ENCODE peak calls at places on chromosomes 13 and 19, in five cellular contexts. R is thoracic aorta, D is lower lobe of right lung, L is cardiac muscle cell, K is fibroblast of pulmonary artery. U is an unnamed sample.
A peak's percentile ranks its signal among the peaks of the same experiment; 100 is the strongest.

GRCh38 chr19:55432355-55432959 is 10.6 kb downstream of the SHISA7 start:
- DNase-seq in R (no peak), L (no peak), D (no peak), K (no peak), U (no peak)

GRCh38 chr19:22784051-22784450 is at the start of gene ZNF99:
- DNase-seq in L (no peak), D (no peak), R (peak; percentile 5), K (no peak), U (no peak)

GRCh38 chr19:36849701-36850645 is 703 bp upstream of the ZNF345 start:
- DNase-seq in L (peak; percentile 96), K (peak; percentile 93), D (peak; percentile 95), R (peak; percentile 80), U (peak; percentile 94)

GRCh38 chr19:5126498-5127223 is 157.7 kb downstream of the KDM4B start:
- DNase-seq in R (no peak), K (no peak), L (no peak), D (no peak), U (no peak)

GRCh38 chr19:46785054-46785979 is 3.1 kb downstream of the SLC1A5 start:
- DNase-seq in K (no peak), R (no peak), L (peak; percentile 21), D (no peak), U (no peak)

GRCh38 chr13:42525035-42525504 is 48.9 kb upstream of the TNFSF11 start:
- DNase-seq in D (no peak), R (no peak), L (peak; percentile 77), K (peak; percentile 79), U (peak; percentile 73)

GRCh38 chr19:33469171-33470039 is 52.2 kb downstream of the PEPD start:
- DNase-seq in R (no peak), K (no peak), D (peak; percentile 14), L (no peak), U (no peak)

GRCh38 chr19:51012661-51013190 is 6.8 kb downstream of the KLK10 start:
- DNase-seq in K (no peak), R (no peak), L (no peak), D (no peak), U (no peak)

GRCh38 chr13:69857188-69857821 is 250.3 kb upstream of the ATXN8OS start:
- DNase-seq in L (peak; percentile 37), R (no peak), D (no peak), K (peak; percentile 44), U (peak; percentile 56)

GRCh38 chr19:6103894-6104293 is 6.4 kb downstream of the RFX2 start:
- DNase-seq in K (no peak), R (no peak), L (no peak), D (no peak), U (no peak)

GRCh38 chr13:35618565-35619083 is 142.1 kb upstream of the MAB21L1 start:
- DNase-seq in K (no peak), R (no peak), D (no peak), L (no peak), U (no peak)

GRCh38 chr13:99374994-99375805 is 68.0 kb upstream of the GPR183 start:
- DNase-seq in K (no peak), R (no peak), D (peak; percentile 62), L (no peak), U (no peak)

GRCh38 chr19:3805859-3806258 is 19.7 kb upstream of the MATK start:
- DNase-seq in K (no peak), R (no peak), L (no peak), D (no peak), U (no peak)

GRCh38 chr13:47374741-47375140 is 477.9 kb upstream of the HTR2A start:
- DNase-seq in D (no peak), L (no peak), K (no peak), R (no peak), U (no peak)

GRCh38 chr19:48445606-48446481 is at the start of gene GRWD1:
- DNase-seq in R (peak; percentile 85), L (peak; percentile 97), D (peak; percentile 94), K (peak; percentile 98), U (peak; percentile 96)
- TF ChIP-seq CTCF in R (no peak), L (peak; percentile 7), D (no peak), K (no peak), U (peak; percentile 6)

GRCh38 chr19:45140533-45140932 is 20.2 kb downstream of the NKPD1 start:
- DNase-seq in L (no peak), R (no peak), D (no peak), K (no peak), U (no peak)
- H3K4me3 ChIP-seq in L (no peak overlapping the region), R (no peak overlapping the region), D (no peak overlapping the region), K (no peak overlapping the region), U (no peak overlapping the region)

DNA sequence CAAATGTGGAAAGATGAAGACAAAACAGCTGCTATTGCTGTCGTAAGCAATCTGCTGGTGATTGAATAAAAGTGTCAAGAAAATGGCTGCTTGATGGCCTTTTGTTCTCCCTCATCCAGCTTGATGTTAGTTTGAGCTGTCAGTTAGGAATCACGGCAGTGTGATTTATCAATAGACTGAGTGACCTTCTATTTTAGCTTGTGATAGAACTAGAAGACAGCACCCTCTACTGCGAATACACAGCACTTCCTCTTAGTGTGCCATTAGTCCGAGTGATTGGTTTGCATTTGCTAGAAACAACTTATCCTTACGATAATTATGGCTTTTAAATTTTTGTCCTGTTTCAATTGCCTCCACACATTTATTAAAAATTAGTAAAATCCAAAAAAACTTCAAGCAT is 76.2 kb downstream of the MZT1 start:
- DNase-seq in D (no peak), L (no peak), R (no peak), K (peak; percentile 5), U (no peak)
- TF ChIP-seq CTCF in D (no peak), L (no peak), R (no peak), K (peak; percentile 24), U (peak; percentile 33)

GRCh38 chr13:94020833-94021232 is 458.6 kb downstream of the DCT start:
- DNase-seq in L (no peak), D (no peak), R (no peak), K (no peak), U (peak; percentile 51)
- H3K4me3 ChIP-seq in L (no peak overlapping the region), D (no peak overlapping the region), R (no peak overlapping the region), K (no peak overlapping the region), U (no peak overlapping the region)

GRCh38 chr13:95697052-95697680 is 20.2 kb downstream of the DNAJC3 start:
- DNase-seq in D (no peak), L (no peak), R (no peak), K (no peak), U (no peak)

DNA sequence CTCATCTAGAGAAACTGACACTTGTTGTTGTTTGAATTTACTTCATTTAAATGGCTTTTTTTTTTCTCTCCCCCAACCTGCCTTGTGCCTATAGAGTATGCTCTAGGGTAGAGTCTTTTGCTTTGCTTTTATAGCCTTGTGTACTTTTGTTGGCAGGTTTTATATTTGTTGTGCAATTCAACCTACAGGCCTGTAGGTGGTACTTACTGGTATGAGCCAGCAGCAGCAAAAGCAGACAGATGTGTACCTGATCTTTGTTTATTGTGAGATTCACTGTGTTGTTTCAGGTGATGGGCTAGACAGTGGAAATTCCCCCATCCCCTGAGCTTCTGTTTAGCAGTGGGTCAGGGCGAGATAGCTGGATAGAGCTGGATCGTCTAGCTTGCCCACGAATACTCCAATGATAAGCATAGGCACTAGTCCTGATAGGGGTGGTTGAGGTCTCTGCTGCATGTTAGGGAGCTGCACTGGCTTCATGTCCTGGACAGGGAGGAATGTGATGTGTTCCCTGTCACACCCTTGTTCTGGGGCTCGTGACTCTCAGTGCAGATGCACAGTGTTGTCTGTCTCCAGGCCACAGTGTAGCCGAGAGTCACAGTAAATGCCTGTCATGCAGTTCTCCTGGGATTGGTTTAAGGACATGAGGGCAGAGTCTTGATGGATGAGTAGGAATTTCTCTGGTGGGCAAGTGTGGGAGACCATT is 21.3 kb downstream of the DNAJC3 start:
- DNase-seq in D (no peak), K (peak; percentile 28), L (peak; percentile 29), R (no peak), U (no peak)
- TF ChIP-seq CTCF in D (no peak), K (peak; percentile 50), L (peak; percentile 42), R (no peak), U (peak; percentile 37)